ENCODE peak calls at places on chromosomes 1 and 21, in seven cellular contexts. Z is IMR-90, D is thoracic aorta, P is A549, K is fibroblast of pulmonary artery, R is retinal pigment epithelial cell, M is neural progenitor cell. H is an unnamed sample.

GRCh38 chr1:11640101-11640500 is 14.1 kb downstream of the FBXO2 start:
- DNase-seq in Z (no peak), D (no peak), P (no peak), K (no peak), R (no peak), M (no peak), H (no peak)

GRCh38 chr1:61082336-61083013 is at the start of gene NFIA:
- DNase-seq in Z (peak), D (no peak), P (peak), K (peak), R (no peak), M (no peak), H (no peak)

GRCh38 chr1:62436039-62436465 is 797 bp upstream of the USP1 start:
- DNase-seq in Z (no peak), D (no peak), P (peak), K (no peak), R (no peak), M (no peak), H (no peak)

GRCh38 chr1:54980528-54981241 is at the start of gene TMEM61:
- DNase-seq in Z (no peak), D (no peak), P (no peak), K (no peak), R (no peak), M (peak), H (no peak)

GRCh38 chr1:6033986-6034749 is 11.5 kb upstream of the KCNAB2 start:
- DNase-seq in Z (peak), D (no peak), P (peak), K (peak), R (no peak), M (peak), H (no peak)

GRCh38 chr1:49363628-49364027 is 586.9 kb upstream of the BEND5 start:
- DNase-seq in Z (no peak), D (no peak), P (no peak), K (no peak), R (no peak), M (no peak), H (no peak)

GRCh38 chr1:28886731-28887417 is 27.5 kb upstream of the EPB41 start:
- DNase-seq in Z (peak), D (peak), P (peak), K (peak), R (no peak), M (peak), H (peak)

GRCh38 chr21:45259206-45259795 is 28.4 kb downstream of the POFUT2 start:
- DNase-seq in Z (no peak), D (no peak), P (no peak), K (no peak), R (no peak), M (no peak), H (no peak)

GRCh38 chr1:165595561-165595960 is 35.5 kb upstream of the MGST3 start:
- DNase-seq in Z (peak), D (no peak), P (no peak), K (peak), R (no peak), M (no peak), H (no peak)

GRCh38 chr1:200442537-200443169 is 32.8 kb upstream of the ZNF281 start:
- DNase-seq in Z (no peak), D (no peak), P (no peak), K (no peak), R (no peak), M (no peak), H (no peak)

GRCh38 chr1:225526878-225527277 is 99.0 kb upstream of the LBR start:
- DNase-seq in Z (no peak), D (no peak), P (no peak), K (no peak), R (peak), M (no peak), H (no peak)

GRCh38 chr1:31712041-31712440 is 8.2 kb upstream of the COL16A1 start:
- DNase-seq in Z (peak), D (no peak), P (no peak), K (peak), R (no peak), M (no peak), H (no peak)

GRCh38 chr1:31715097-31715872 is 11.5 kb upstream of the COL16A1 start:
- DNase-seq in Z (peak), D (peak), P (peak), K (peak), R (peak), M (peak), H (no peak)

GRCh38 chr1:31712625-31713024 is 8.8 kb upstream of the COL16A1 start:
- DNase-seq in Z (peak), D (no peak), P (peak), K (peak), R (no peak), M (no peak), H (no peak)

GRCh38 chr1:31715873-31716220 is 12.0 kb upstream of the COL16A1 start:
- DNase-seq in Z (no peak), D (no peak), P (no peak), K (no peak), R (no peak), M (no peak), H (no peak)

DNA sequence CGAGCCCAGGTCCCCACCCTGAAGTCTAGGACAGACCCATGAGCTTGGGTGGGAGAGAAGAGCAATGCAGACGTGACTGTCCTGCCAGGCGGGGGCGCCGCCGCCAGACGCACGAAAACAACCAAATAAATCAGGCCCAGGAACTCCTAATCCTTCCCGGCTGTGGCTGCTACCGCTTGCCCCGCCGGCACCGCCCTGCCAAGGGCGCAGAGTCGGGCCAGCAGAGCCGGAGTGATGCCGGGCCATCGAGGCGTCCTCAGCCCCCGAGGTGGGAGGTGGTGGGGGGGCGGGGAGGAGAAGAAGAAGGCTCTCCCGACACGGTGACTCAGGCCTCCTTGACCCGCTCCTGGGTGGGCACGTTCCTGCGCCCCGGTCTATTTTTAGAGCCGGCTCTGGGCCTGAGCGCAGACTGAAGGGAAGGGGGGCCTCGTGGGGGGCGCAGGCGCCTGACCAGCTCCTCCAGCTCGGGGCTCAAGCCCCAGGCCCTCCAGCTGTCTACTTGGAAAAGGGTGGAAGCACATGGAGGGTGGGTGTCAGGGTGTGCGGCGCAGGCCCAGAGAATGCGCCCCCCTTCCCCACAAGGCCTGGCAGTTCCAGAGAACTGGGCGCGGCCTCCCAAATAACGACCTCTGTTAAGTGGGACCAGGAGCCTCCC is 10.8 kb upstream of the COL16A1 start:
- DNase-seq in Z (peak), D (peak), P (peak), K (peak), R (no peak), M (peak), H (no peak)
- TF ChIP-seq CTCF in Z (peak), D (no peak), P (peak), K (peak), R (peak), M (peak), H (peak)

GRCh38 chr1:157724537-157725213 is 24.1 kb upstream of the FCRL3 start:
- DNase-seq in Z (no peak), D (no peak), P (no peak), K (no peak), R (no peak), M (no peak), H (no peak)

GRCh38 chr1:157721985-157722384 is 21.4 kb upstream of the FCRL3 start:
- DNase-seq in Z (no peak), D (no peak), P (no peak), K (no peak), R (no peak), M (no peak), H (no peak)

GRCh38 chr1:157723157-157723556 is 22.6 kb upstream of the FCRL3 start:
- DNase-seq in Z (no peak), D (no peak), P (no peak), K (no peak), R (no peak), M (no peak), H (no peak)

DNA sequence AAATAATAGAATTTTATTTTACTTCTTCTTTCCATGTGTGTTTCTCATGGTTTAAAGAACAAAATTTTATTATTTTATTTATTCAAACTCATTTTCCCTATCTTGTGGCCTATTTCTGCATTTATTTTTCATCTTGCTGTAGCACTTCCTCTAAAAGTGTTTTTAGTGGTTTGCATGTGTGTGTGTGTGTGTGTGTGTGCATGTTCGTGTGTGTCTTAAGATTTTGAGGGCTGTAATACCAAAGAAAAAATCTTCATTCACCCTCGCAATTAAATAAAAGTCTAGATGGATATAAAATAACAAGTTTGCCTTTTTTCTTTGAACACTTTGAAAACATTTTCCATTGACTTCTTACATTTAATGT is 24.6 kb upstream of the FCRL3 start:
- DNase-seq in Z (no peak), D (no peak), P (no peak), K (no peak), R (no peak), M (no peak), H (no peak)
- H3K4me3 ChIP-seq in Z (no peak), D (no peak), P (no peak), K (no peak), R (no peak), M (no peak), H (no peak)

GRCh38 chr1:226657788-226658537 is 81.1 kb downstream of the ITPKB start:
- DNase-seq in Z (no peak), D (no peak), P (no peak), K (no peak), R (no peak), M (no peak), H (no peak)
- TF ChIP-seq CTCF in Z (no peak), D (no peak), P (no peak), K (no peak), R (no peak), M (no peak), H (no peak)

GRCh38 chr1:155083865-155084721 is 5.5 kb downstream of the EFNA3 start:
- DNase-seq in Z (no peak), D (no peak), P (peak), K (peak), R (no peak), M (no peak), H (no peak)

GRCh38 chr1:155081472-155082300 is 3.0 kb downstream of the EFNA3 start:
- DNase-seq in Z (no peak), D (no peak), P (peak), K (no peak), R (no peak), M (peak), H (no peak)

GRCh38 chr1:155082941-155083541 is 4.4 kb downstream of the EFNA3 start:
- DNase-seq in Z (no peak), D (no peak), P (no peak), K (no peak), R (no peak), M (no peak), H (no peak)

GRCh38 chr1:155080250-155081228 is 1.9 kb downstream of the EFNA3 start:
- DNase-seq in Z (no peak), D (no peak), P (no peak), K (no peak), R (no peak), M (peak), H (no peak)

GRCh38 chr1:155082301-155082940 is 3.8 kb downstream of the EFNA3 start:
- DNase-seq in Z (no peak), D (no peak), P (no peak), K (no peak), R (no peak), M (peak), H (no peak)
- H3K4me3 ChIP-seq in Z (no peak), D (peak), P (peak), K (no peak), R (no peak), M (peak), H (no peak)

GRCh38 chr21:39313457-39314154 is at the start of gene BRWD1:
- DNase-seq in Z (peak), D (no peak), P (peak), K (peak), R (peak), M (peak), H (peak)
- TF ChIP-seq CTCF in Z (peak), D (peak), P (peak), K (no peak), R (no peak), M (peak), H (peak)

DNA sequence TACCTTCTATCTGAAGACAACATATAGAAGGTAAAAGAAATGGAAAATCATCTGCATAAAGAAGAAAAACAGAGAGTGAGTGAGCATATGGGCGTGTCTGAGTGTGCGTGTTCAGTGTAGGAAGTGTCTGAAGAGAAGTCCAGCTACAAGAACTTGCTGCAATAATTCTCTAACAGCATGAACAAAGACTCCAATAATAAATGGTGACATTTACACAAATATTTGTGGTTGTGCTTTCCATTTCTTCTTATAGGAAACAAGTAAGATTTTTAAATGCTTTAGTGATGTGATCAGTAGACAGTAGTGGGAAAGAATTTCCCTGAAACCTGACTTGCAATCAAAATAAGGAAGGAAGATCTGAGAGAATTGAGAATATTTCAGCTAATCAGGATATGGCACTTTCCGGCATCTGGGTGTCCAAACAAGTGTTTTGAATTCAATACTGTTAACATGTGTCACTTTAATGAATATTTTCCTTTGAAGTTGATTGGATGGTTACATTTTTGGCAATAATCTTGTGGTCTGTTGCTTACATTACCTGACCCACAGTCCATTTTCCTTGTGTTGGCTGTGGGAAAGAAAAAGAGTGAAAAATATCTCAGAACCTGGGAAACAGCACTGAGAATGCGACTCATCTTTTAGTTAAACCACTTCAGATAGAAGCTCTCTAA is 154.0 kb downstream of the TGFB2 start:
- DNase-seq in Z (peak), D (no peak), P (peak), K (peak), R (no peak), M (no peak), H (peak)
- H3K4me3 ChIP-seq in Z (peak), D (peak), P (peak), K (peak), R (no peak), M (no peak), H (no peak)

DNA sequence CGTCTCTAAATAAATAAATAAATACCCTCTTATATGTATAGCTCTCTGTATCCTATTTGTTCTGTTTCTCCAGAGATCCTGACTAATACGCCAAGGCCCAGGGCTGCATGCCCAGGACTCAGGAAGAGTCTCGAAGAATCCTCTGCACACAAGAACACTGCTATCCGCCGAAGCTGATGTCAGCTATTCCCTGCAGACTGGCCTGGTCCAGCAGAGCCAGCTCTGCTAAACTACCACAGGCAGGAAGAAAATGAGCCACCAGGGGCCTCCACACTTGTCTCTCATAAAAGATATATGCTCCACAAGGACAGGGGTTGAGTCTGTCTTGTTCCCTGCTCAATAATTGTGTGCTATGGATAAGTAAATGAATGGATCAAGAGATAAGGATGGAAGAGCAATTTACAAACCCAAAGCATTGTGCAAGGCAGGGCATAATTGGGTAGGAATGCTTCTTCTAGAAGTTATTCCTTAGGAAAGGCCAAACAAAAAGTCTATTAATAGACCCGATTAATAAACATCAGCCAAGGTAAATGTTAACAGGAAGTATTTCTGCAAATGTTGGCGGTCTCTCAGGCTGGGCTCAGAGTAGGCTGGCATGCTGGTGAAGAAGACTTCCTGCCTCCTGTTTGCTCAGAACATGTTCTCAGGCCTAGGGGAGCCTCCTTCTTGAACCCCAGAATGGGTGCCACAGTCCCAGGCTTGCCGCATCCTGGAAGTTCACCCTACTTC is 26.3 kb upstream of the MAN1C1 start:
- DNase-seq in Z (peak), D (peak), P (no peak), K (peak), R (no peak), M (no peak), H (no peak)
- TF ChIP-seq CTCF in Z (peak), D (no peak), P (no peak), K (peak), R (peak), M (no peak), H (no peak)

DNA sequence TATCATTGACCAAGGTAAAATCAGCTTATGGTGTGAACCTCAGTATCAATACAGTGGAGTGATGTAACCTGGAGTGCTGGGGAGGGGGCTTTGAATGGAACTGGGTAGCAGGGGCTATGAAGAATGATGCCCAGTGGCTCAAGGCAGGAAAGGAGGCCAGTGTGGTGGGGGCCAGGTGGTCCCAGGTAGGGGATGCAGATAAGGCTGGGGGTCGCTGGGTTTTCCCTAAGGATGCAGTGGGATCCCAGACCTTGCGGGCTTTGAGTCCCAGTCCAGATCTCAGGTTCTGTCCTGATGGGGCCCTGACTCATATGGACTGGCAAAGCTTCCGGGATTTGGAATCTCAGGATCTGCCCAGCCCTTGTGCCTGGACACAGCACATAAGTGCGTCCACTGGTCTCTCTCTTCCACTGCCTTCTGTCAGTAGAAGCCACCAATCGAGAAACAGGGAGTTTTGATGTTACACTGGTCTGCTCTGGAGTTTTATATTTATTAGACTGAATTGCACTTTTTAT is 52.0 kb downstream of the S100B start:
- DNase-seq in Z (no peak), D (no peak), P (no peak), K (no peak), R (no peak), M (no peak), H (no peak)
- H3K4me3 ChIP-seq in Z (no peak), D (no peak), P (no peak), K (no peak), R (no peak), M (no peak), H (no peak)

DNA sequence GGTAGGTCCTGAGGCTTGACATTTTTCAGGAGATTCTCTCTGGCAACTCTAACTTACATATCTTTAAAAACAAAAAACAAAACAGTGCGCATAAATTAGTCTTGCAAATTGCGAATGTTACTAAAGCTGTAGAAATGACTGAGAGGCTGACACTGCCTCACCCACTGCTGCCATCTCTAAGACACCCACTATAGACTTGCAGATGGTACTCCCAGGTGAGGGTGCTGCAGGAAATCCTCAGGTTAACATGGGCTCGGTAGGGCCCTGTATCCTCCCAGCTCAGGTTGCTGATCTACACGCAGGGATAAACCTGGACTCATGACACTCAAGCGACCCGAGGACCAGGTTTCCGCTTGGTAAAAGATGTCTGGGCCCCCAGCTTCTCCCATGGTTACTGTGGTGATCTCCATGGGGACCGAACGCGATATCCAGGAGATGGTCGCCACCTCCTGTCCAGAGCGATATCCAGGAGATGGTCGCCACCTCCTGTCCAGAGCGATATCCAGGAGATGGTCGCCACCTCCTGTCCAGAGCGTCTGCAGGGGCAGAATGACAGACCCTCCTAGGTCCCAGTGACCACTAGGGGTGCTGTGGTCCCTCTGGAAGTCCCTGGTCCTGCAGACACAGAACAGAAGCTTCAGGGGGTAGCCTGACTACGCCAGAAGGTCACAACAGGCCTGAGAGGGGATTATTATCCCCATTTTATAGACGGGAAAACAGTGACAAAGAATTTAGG is 16.1 kb upstream of the LY9 start:
- DNase-seq in Z (no peak), D (no peak), P (peak), K (peak), R (no peak), M (peak), H (no peak)
- TF ChIP-seq CTCF in Z (peak), D (no peak), P (peak), K (peak), R (peak), M (peak), H (peak)

DNA sequence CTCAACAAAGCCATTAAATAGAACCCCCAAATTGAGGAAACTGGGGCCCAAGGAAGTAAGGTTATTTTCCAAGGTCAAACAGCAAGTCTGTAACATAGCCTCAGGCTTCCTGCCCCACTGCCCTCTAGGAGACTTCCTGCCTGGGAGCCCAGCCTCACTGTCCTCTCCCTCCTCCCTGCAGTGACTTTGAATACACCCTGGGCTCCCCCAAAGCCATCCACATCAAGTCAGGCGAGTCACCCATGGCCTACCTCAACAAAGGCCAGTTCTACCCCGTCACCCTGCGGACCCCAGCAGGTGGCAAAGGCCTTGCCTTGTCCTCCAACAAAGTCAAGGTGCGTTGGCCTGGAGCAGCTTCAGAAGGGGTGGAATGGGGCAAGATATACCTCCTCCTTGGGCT is 18.3 kb downstream of the GRHL3 start:
- DNase-seq in Z (no peak), D (no peak), P (no peak), K (no peak), R (no peak), M (no peak), H (no peak)
- H3K4me3 ChIP-seq in Z (no peak), D (no peak), P (no peak), K (no peak), R (no peak), M (no peak), H (no peak)

H was measured in kidney epithelial cell.